ENCODE peak calls at places on chromosomes 5 and 9, in six cellular contexts. L, Q, R, C, A and G are unnamed samples.

GRCh38 chr5:17443333-17444125 is 54.5 kb upstream of the TAF11L2 start:
- DNase-seq in L (no peak), Q (no peak), R (no peak), C (no peak), A (no peak), G (peak; percentile 27)

GRCh38 chr9:18935521-18935920 is 97.5 kb downstream of the SAXO1 start:
- DNase-seq in L (no peak), Q (no peak), R (no peak), C (no peak), A (no peak), G (no peak)

GRCh38 chr9:10260501-10260900 is 352.3 kb downstream of the PTPRD start:
- DNase-seq in L (no peak), Q (no peak), R (no peak), C (no peak), A (no peak), G (no peak)

GRCh38 chr9:114110180-114110579 is 11.1 kb upstream of the KIF12 start:
- DNase-seq in L (no peak), Q (peak; percentile 35), R (no peak), C (no peak), A (peak; percentile 65), G (no peak)

GRCh38 chr9:79917417-79917816 is 345.7 kb downstream of the TLE4 start:
- DNase-seq in L (no peak), Q (no peak), R (no peak), C (no peak), A (no peak), G (no peak)

GRCh38 chr5:133756036-133756435 is 143.7 kb upstream of the FSTL4 start:
- DNase-seq in L (no peak), Q (no peak), R (no peak), C (no peak), A (no peak), G (no peak)

GRCh38 chr9:124282442-124283231 is 24.9 kb downstream of the NEK6 start:
- DNase-seq in L (no peak), Q (no peak), R (peak; percentile 73), C (no peak), A (peak; percentile 62), G (no peak)

GRCh38 chr5:108387756-108388155 is 5.9 kb upstream of the FBXL17 start:
- DNase-seq in L (no peak), Q (no peak), R (no peak), C (no peak), A (no peak), G (no peak)

GRCh38 chr9:100443781-100444768 is 17.1 kb downstream of the MSANTD3 start:
- DNase-seq in L (no peak), Q (no peak), R (no peak), C (no peak), A (peak; percentile 47), G (no peak)

GRCh38 chr5:173531863-173532262 is 84.6 kb downstream of the BOD1 start:
- DNase-seq in L (no peak), Q (no peak), R (no peak), C (no peak), A (no peak), G (no peak)

GRCh38 chr5:57494104-57495098 is 11.8 kb upstream of the ACTBL2 start:
- DNase-seq in L (no peak), Q (peak; percentile 54), R (peak; percentile 54), C (peak; percentile 93), A (peak; percentile 13), G (no peak)

GRCh38 chr9:137165250-137165836 is 4.5 kb downstream of the LRRC26 start:
- DNase-seq in L (no peak), Q (no peak), R (no peak), C (no peak), A (no peak), G (no peak)

GRCh38 chr5:134904621-134905245 is at the start of gene PCBD2:
- DNase-seq in L (peak; percentile 86), Q (peak; percentile 83), R (peak; percentile 94), C (peak; percentile 90), A (peak; percentile 80), G (peak; percentile 96)

GRCh38 chr5:98999631-99000030 is 70.8 kb upstream of the CHD1 start:
- DNase-seq in L (no peak), Q (no peak), R (no peak), C (no peak), A (no peak), G (no peak)

GRCh38 chr9:120868676-120869359 is 8.2 kb downstream of the PHF19 start:
- DNase-seq in L (peak; percentile 97), Q (peak; percentile 96), R (peak; percentile 100), C (peak; percentile 86), A (no peak), G (peak; percentile 98)

GRCh38 chr5:37501152-37501551 is 122.0 kb downstream of the WDR70 start:
- DNase-seq in L (no peak), Q (no peak), R (no peak), C (peak; percentile 32), A (peak; percentile 3), G (no peak)

GRCh38 chr9:15180124-15180523 is 126.9 kb downstream of the TTC39B start:
- DNase-seq in L (no peak), Q (no peak), R (no peak), C (no peak), A (no peak), G (no peak)

GRCh38 chr9:100437860-100438805 is 11.2 kb downstream of the MSANTD3 start:
- DNase-seq in L (no peak), Q (peak; percentile 70), R (peak; percentile 58), C (peak; percentile 83), A (peak; percentile 70), G (peak; percentile 82)

GRCh38 chr9:132518626-132519025 is 63.8 kb upstream of the BARHL1 start:
- DNase-seq in L (no peak), Q (no peak), R (no peak), C (no peak), A (no peak), G (no peak)

GRCh38 chr5:136781464-136781863 is 416.1 kb upstream of the TRPC7 start:
- DNase-seq in L (no peak), Q (no peak), R (no peak), C (no peak), A (no peak), G (no peak)

GRCh38 chr5:111134080-111134479 is 41.9 kb downstream of the WDR36 start:
- DNase-seq in L (no peak), Q (no peak), R (no peak), C (peak; percentile 88), A (no peak), G (no peak)

GRCh38 chr5:63205976-63206375 is 627.4 kb downstream of the LRRC70 start:
- DNase-seq in L (no peak), Q (no peak), R (no peak), C (no peak), A (no peak), G (no peak)

GRCh38 chr5:63125862-63126261 is 547.2 kb downstream of the LRRC70 start:
- DNase-seq in L (peak; percentile 17), Q (peak; percentile 28), R (peak; percentile 9), C (peak; percentile 26), A (peak; percentile 37), G (no peak)

GRCh38 chr5:37554938-37555337 is 175.8 kb downstream of the WDR70 start:
- DNase-seq in L (no peak), Q (no peak), R (peak; percentile 24), C (peak; percentile 22), A (peak; percentile 25), G (no peak)

GRCh38 chr9:108762348-108763055 is 93.3 kb downstream of the ACTL7B start:
- DNase-seq in L (no peak), Q (no peak), R (no peak), C (no peak), A (no peak), G (no peak)

GRCh38 chr9:108760841-108761240 is 94.9 kb downstream of the ACTL7B start:
- DNase-seq in L (no peak), Q (no peak), R (no peak), C (no peak), A (no peak), G (no peak)

GRCh38 chr9:108759399-108759798 is 96.4 kb downstream of the ACTL7B start:
- DNase-seq in L (no peak), Q (no peak), R (no peak), C (no peak), A (no peak), G (no peak)

GRCh38 chr9:108761530-108762347 is 94.0 kb downstream of the ACTL7B start:
- DNase-seq in L (peak; percentile 21), Q (peak; percentile 85), R (peak; percentile 79), C (peak; percentile 43), A (peak; percentile 47), G (peak; percentile 65)

DNA sequence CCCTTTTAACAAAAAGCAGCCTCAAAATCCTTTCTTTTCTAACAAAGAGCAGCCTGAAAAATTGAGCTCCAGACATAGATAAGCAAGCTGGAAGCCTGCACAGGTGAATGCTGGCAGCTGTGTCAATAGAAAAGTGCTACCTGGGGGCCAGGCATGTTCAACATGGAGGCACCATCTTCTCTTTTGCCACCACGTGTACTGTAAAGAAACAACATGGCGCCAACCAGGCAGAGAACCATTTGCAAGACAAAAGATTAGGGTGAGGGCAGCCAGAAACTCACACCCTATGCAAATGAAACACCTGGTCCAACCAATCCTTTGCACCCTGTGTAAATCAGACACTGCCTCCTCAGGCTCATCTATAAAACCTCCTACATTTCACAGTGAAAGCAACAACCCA is 96.0 kb downstream of the ACTL7B start:
- DNase-seq in L (no peak), Q (no peak), R (no peak), C (no peak), A (no peak), G (no peak)
- TF ChIP-seq JUN in L (no peak), Q (no peak), R (no peak), C (no peak), A (no peak), G (no peak)

GRCh38 chr5:59093329-59093728 is 510.5 kb downstream of the RAB3C start:
- DNase-seq in L (no peak), Q (no peak), R (no peak), C (no peak), A (no peak), G (no peak)
- TF ChIP-seq JUN in L (no peak), Q (peak; percentile 37), R (no peak), C (no peak), A (no peak), G (no peak)

GRCh38 chr9:93304574-93305496 is 120.9 kb downstream of the WNK2 start:
- DNase-seq in L (peak; percentile 46), Q (peak; percentile 76), R (peak; percentile 43), C (peak; percentile 32), A (peak; percentile 72), G (peak; percentile 78)
- TF ChIP-seq JUN in L (no peak), Q (no peak), R (no peak), C (no peak), A (no peak), G (no peak)

DNA sequence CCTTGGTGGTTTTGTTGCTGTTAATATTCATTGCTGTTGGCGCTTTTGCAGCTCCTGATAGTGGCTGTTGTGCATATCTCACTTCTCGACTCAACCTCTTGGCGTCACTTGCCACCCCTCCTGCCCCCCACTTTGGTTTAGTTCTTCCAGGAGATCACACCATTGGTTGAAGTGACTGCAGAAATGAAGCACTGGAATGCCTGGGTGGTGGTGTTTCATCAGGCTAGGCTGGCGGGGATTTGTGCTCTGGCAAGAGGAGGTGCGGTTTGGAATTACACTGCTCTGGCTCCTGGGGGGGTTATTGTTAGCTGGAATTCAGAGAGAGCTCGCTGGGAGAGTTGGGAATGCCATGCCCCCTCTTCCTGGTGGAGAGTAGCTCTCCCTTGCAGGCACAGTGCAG is 11.5 kb downstream of the PRRC2B start:
- DNase-seq in L (peak; percentile 72), Q (no peak), R (peak; percentile 30), C (no peak), A (no peak), G (peak; percentile 72)
- TF ChIP-seq JUN in L (no peak), Q (no peak), R (no peak), C (no peak), A (no peak), G (no peak)